ENCODE peak calls at places on chromosomes 6 and 20, in six cellular contexts. One of them, this sample, is unnamed.

GRCh38 chr6:170045563-170045960 is 245.3 kb downstream of the DLL1 start:
- DNase-seq in CD8-positive, alpha-beta memory T cell: no peak
- DNase-seq in AG04449: no peak
- DNase-seq in caudate nucleus: no peak
- DNase-seq in NCI-H748 treated with DMSO at 0.1 percent for 48 hours: no peak
- DNase-seq in LHCN-M2: no peak
- DNase-seq in this sample: no peak

GRCh38 chr6:170233304-170234205 is 57.3 kb downstream of the DLL1 start:
- DNase-seq in CD8-positive, alpha-beta memory T cell: no peak
- DNase-seq in AG04449: no peak
- DNase-seq in caudate nucleus: no peak
- DNase-seq in NCI-H748 treated with DMSO at 0.1 percent for 48 hours: no peak
- DNase-seq in LHCN-M2: no peak
- DNase-seq in this sample: no peak

GRCh38 chr6:75368864-75369402 is 84.3 kb upstream of the TMEM30A start:
- DNase-seq in CD8-positive, alpha-beta memory T cell: no peak
- DNase-seq in AG04449: no peak
- DNase-seq in caudate nucleus: no peak
- DNase-seq in NCI-H748 treated with DMSO at 0.1 percent for 48 hours: no peak
- DNase-seq in LHCN-M2: no peak
- DNase-seq in this sample: no peak

GRCh38 chr20:35145141-35145564 is 2.0 kb downstream of the EDEM2 start:
- DNase-seq in CD8-positive, alpha-beta memory T cell: peak
- DNase-seq in AG04449: peak
- DNase-seq in caudate nucleus: no peak
- DNase-seq in NCI-H748 treated with DMSO at 0.1 percent for 48 hours: peak
- DNase-seq in LHCN-M2: peak
- DNase-seq in this sample: peak

GRCh38 chr6:122530440-122531046 is 58.9 kb upstream of the SERINC1 start:
- DNase-seq in CD8-positive, alpha-beta memory T cell: peak
- DNase-seq in AG04449: peak
- DNase-seq in caudate nucleus: peak
- DNase-seq in NCI-H748 treated with DMSO at 0.1 percent for 48 hours: peak
- DNase-seq in LHCN-M2: peak
- DNase-seq in this sample: peak

GRCh38 chr6:152858151-152858550 is 107.6 kb downstream of the VIP start:
- DNase-seq in CD8-positive, alpha-beta memory T cell: no peak
- DNase-seq in AG04449: no peak
- DNase-seq in caudate nucleus: no peak
- DNase-seq in NCI-H748 treated with DMSO at 0.1 percent for 48 hours: no peak
- DNase-seq in LHCN-M2: no peak
- DNase-seq in this sample: no peak

GRCh38 chr20:58595167-58595566 is 55.9 kb upstream of the STX16 start:
- DNase-seq in CD8-positive, alpha-beta memory T cell: no peak
- DNase-seq in AG04449: no peak
- DNase-seq in caudate nucleus: no peak
- DNase-seq in NCI-H748 treated with DMSO at 0.1 percent for 48 hours: no peak
- DNase-seq in LHCN-M2: no peak
- DNase-seq in this sample: no peak

GRCh38 chr6:107712523-107713213 is 111.4 kb downstream of the SCML4 start:
- DNase-seq in CD8-positive, alpha-beta memory T cell: no peak
- DNase-seq in AG04449: no peak
- DNase-seq in caudate nucleus: no peak
- DNase-seq in NCI-H748 treated with DMSO at 0.1 percent for 48 hours: no peak
- DNase-seq in LHCN-M2: peak
- DNase-seq in this sample: no peak

GRCh38 chr6:111124406-111124805 is 37.1 kb downstream of the SLC16A10 start:
- DNase-seq in CD8-positive, alpha-beta memory T cell: no peak
- DNase-seq in AG04449: no peak
- DNase-seq in caudate nucleus: no peak
- DNase-seq in NCI-H748 treated with DMSO at 0.1 percent for 48 hours: no peak
- DNase-seq in LHCN-M2: no peak
- DNase-seq in this sample: no peak

GRCh38 chr20:58143531-58143930 is 84.9 kb downstream of the ANKRD60 start:
- DNase-seq in CD8-positive, alpha-beta memory T cell: no peak
- DNase-seq in AG04449: no peak
- DNase-seq in caudate nucleus: no peak
- DNase-seq in NCI-H748 treated with DMSO at 0.1 percent for 48 hours: no peak
- DNase-seq in LHCN-M2: no peak
- DNase-seq in this sample: no peak

GRCh38 chr20:34651200-34651599 is 25.7 kb downstream of the PIGU start:
- DNase-seq in CD8-positive, alpha-beta memory T cell: no peak
- DNase-seq in AG04449: no peak
- DNase-seq in caudate nucleus: no peak
- DNase-seq in NCI-H748 treated with DMSO at 0.1 percent for 48 hours: no peak
- DNase-seq in LHCN-M2: no peak
- DNase-seq in this sample: no peak

GRCh38 chr20:37315293-37316110 is 26.0 kb downstream of the MANBAL start:
- DNase-seq in CD8-positive, alpha-beta memory T cell: no peak
- DNase-seq in AG04449: no peak
- DNase-seq in caudate nucleus: no peak
- DNase-seq in NCI-H748 treated with DMSO at 0.1 percent for 48 hours: no peak
- DNase-seq in LHCN-M2: peak
- DNase-seq in this sample: no peak